ENCODE peak calls at places on chromosomes 12 and 14, in ten cellular contexts. E, M, W, G, U, S, B, V, N and C are unnamed samples.

GRCh38 chr14:56666716-56667115 is 87.1 kb downstream of the TMEM260 start:
- DNase-seq in G (no peak), B (no peak), W (no peak), N (no peak), M (no peak), S (peak; percentile 4), V (no peak), U (no peak), E (no peak), C (peak; percentile 34)

GRCh38 chr12:51848843-51849735 is 571 bp upstream of the FIGNL2 start:
- DNase-seq in S (no peak), N (no peak), G (no peak), M (no peak), B (no peak), W (no peak), E (peak; percentile 29), U (peak; percentile 85), V (no peak), C (no peak)

GRCh38 chr12:125081427-125081826 is 16.2 kb downstream of the AACS start:
- DNase-seq in N (no peak), S (no peak), W (no peak), E (no peak), V (no peak), B (no peak), U (no peak), G (no peak), M (peak; percentile 56), C (no peak)

GRCh38 chr14:82447586-82447985 is 913.9 kb upstream of the SEL1L start:
- DNase-seq in U (no peak), W (no peak), M (no peak), S (no peak), E (no peak), V (no peak), G (no peak), N (no peak), B (no peak), C (no peak)

GRCh38 chr12:94980577-94980976 is 22.9 kb downstream of the NDUFA12 start:
- DNase-seq in V (no peak), B (no peak), M (peak; percentile 34), W (no peak), S (no peak), N (no peak), G (no peak), U (no peak), E (no peak), C (peak; percentile 32)

GRCh38 chr12:119938049-119938667 is 50.9 kb upstream of the BICDL1 start:
- DNase-seq in U (peak; percentile 80), B (peak; percentile 17), G (peak; percentile 22), N (peak; percentile 81), W (peak; percentile 61), S (no peak), E (peak; percentile 21), V (no peak), M (peak; percentile 64), C (peak; percentile 45)

GRCh38 chr14:33534636-33535035 is 416.2 kb downstream of the EGLN3 start:
- DNase-seq in E (no peak), N (no peak), M (no peak), U (no peak), V (no peak), S (no peak), G (no peak), W (no peak), B (no peak), C (peak; percentile 8)

GRCh38 chr12:123916729-123917128 is 55.9 kb downstream of the CCDC92 start:
- DNase-seq in U (no peak), M (no peak), S (no peak), N (peak; percentile 21), E (no peak), G (no peak), B (no peak), W (no peak), V (no peak), C (no peak)

GRCh38 chr12:5013206-5013830 is 30.4 kb upstream of the KCNA5 start:
- DNase-seq in U (no peak), V (no peak), M (no peak), E (no peak), S (no peak), W (peak; percentile 26), B (no peak), G (no peak), N (no peak), C (peak; percentile 76)

GRCh38 chr14:89618821-89619551 is 202.0 kb upstream of the FOXN3 start:
- DNase-seq in U (peak; percentile 15), N (peak; percentile 62), E (peak; percentile 81), S (no peak), W (peak; percentile 54), M (peak; percentile 86), G (peak; percentile 59), V (no peak), B (peak; percentile 73), C (peak; percentile 67)

DNA sequence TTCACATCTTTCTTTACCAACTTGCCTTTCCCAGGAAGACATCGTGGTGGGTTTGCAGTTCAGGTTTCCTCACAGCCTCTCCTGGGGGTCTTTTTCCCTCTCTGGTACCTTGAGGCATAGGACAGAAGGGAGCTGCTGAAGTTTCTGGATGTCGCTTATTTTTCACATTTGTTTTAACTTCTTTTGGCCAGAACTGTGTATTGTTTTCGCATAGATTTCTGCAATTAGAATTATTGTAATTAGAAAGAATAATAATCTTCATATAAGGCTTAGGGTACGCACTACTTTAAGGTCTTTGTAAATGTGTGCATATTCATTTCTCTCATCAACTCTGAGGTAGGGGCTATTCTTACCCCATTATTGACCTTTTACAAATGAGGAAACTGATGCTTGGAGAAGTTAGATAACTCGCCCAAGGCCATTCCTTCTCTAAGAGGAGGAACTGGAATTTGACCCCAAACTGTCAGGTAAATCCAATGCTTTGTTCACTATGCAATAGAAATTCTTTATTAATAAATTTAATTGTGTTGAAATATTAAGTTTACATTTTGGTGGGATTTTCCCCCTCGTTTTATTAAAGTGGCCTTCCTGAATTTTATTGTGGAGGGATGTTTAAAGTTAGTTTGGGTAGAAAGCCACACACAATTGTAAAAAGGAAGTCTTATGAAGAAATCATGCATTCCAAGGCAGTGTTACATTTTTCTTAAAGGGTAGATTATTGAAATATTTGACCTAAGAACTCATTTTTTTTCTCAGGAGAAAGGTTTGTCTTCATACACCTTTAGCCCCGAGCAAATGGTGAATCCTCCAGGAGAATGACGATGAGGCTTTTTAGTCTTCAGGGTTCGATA is 12.1 kb upstream of the SLC38A2 start:
- DNase-seq in S (no peak), U (no peak), G (no peak), N (no peak), W (no peak), B (no peak), E (no peak), V (no peak), M (no peak), C (peak; percentile 70)
- H3K4me3 ChIP-seq in S (peak overlapping the region; percentile 84), U (peak overlapping the region; percentile 65), G (peak overlapping the region; percentile 81), N (peak overlapping the region; percentile 82), W (peak overlapping the region; percentile 81), B (peak overlapping the region; percentile 73), E (peak overlapping the region; percentile 86), V (peak overlapping the region; percentile 70), M (peak overlapping the region; percentile 74), C (peak overlapping the region; percentile 77)

GRCh38 chr12:49121047-49121696 is 10.0 kb downstream of the TUBA1B start:
- DNase-seq in S (no peak), B (peak; percentile 32), U (peak; percentile 41), E (no peak), N (no peak), W (peak; percentile 37), M (peak; percentile 26), V (no peak), G (no peak), C (peak; percentile 73)
- TF ChIP-seq CTCF in S (peak; percentile 77), B (peak; percentile 75), U (peak; percentile 63), E (peak; percentile 60), N (no peak), W (peak; percentile 77), M (peak; percentile 62), V (peak; percentile 65), G (peak; percentile 25), C (peak; percentile 83)

GRCh38 chr14:103872492-103873113 is 25.2 kb upstream of the PPP1R13B start:
- DNase-seq in G (no peak), V (no peak), M (peak; percentile 31), S (no peak), N (peak; percentile 27), B (no peak), U (no peak), W (no peak), E (no peak), C (no peak)
- H3K4me3 ChIP-seq in G (peak overlapping the region; percentile 8), V (no peak overlapping the region), M (peak overlapping the region; percentile 76), S (no peak overlapping the region), N (peak overlapping the region; percentile 46), B (peak overlapping the region; percentile 57), U (peak overlapping the region; percentile 34), W (no peak overlapping the region), E (peak overlapping the region; percentile 40), C (peak overlapping the region; percentile 18)

GRCh38 chr14:92718659-92719058 is 29.8 kb downstream of the LGMN start:
- DNase-seq in W (no peak), E (no peak), N (no peak), B (no peak), U (no peak), V (no peak), G (no peak), M (no peak), S (no peak), C (no peak)
- TF ChIP-seq CTCF in W (no peak), E (no peak), N (no peak), B (no peak), U (no peak), V (no peak), G (no peak), M (no peak), S (no peak), C (no peak)

GRCh38 chr12:116516657-116517056 is 42.5 kb upstream of the MAP1LC3B2 start:
- DNase-seq in E (no peak), S (no peak), B (no peak), W (no peak), G (no peak), V (no peak), M (no peak), N (no peak), U (no peak), C (no peak)
- H3K4me3 ChIP-seq in E (no peak overlapping the region), S (no peak overlapping the region), B (no peak overlapping the region), W (no peak overlapping the region), G (no peak overlapping the region), V (no peak overlapping the region), M (no peak overlapping the region), N (no peak overlapping the region), U (no peak overlapping the region), C (no peak overlapping the region)

GRCh38 chr14:64338616-64339316 is 44.6 kb upstream of the ESR2 start:
- DNase-seq in N (peak; percentile 82), G (peak; percentile 93), W (peak; percentile 88), B (peak; percentile 90), V (peak; percentile 82), S (peak; percentile 93), M (peak; percentile 98), E (peak; percentile 89), U (peak; percentile 94), C (peak; percentile 95)

GRCh38 chr14:64340560-64341196 is 46.5 kb upstream of the ESR2 start:
- DNase-seq in V (no peak), W (no peak), N (no peak), U (no peak), M (peak; percentile 43), E (no peak), G (no peak), S (no peak), B (no peak), C (no peak)

GRCh38 chr14:64337901-64338615 is 43.9 kb upstream of the ESR2 start:
- DNase-seq in M (peak; percentile 57), B (no peak), E (no peak), S (no peak), W (peak; percentile 52), V (no peak), U (peak; percentile 20), G (no peak), N (no peak), C (peak; percentile 40)
- TF ChIP-seq CTCF in M (peak; percentile 40), B (no peak), E (no peak), S (peak; percentile 30), W (peak; percentile 32), V (no peak), U (no peak), G (no peak), N (no peak), C (no peak)